ENCODE peak calls at places on chromosomes 13 and 19, in seven cellular contexts. Y is B cell, F is T-helper 1 cell, K is H54, T is NCI-H1436, I is ureter, L is C1 segment of cervical spinal cord. G is an unnamed sample.

GRCh38 chr19:2766594-2767372 is 16.3 kb downstream of the SGTA start:
- DNase-seq in Y (no peak), F (no peak), K (no peak), T (no peak), I (no peak), L (no peak), G (no peak)

GRCh38 chr19:35363001-35363590 is 4.8 kb downstream of the FFAR3 start:
- DNase-seq in Y (no peak), F (no peak), K (no peak), T (no peak), I (no peak), L (no peak), G (no peak)

GRCh38 chr19:33524024-33524664 is 2.6 kb upstream of the PEPD start:
- DNase-seq in Y (no peak), F (no peak), K (no peak), T (no peak), I (no peak), L (no peak), G (no peak)

GRCh38 chr13:42007844-42008243 is 40.6 kb upstream of the DGKH start:
- DNase-seq in Y (no peak), F (no peak), K (no peak), T (no peak), I (no peak), L (no peak), G (no peak)

GRCh38 chr13:68816715-68817114 is 1290.9 kb upstream of the ATXN8OS start:
- DNase-seq in Y (no peak), F (no peak), K (no peak), T (no peak), I (no peak), L (no peak), G (no peak)

GRCh38 chr19:30848626-30849322 is 476.6 kb downstream of the ZNF536 start:
- DNase-seq in Y (no peak), F (no peak), K (no peak), T (no peak), I (no peak), L (no peak), G (no peak)

GRCh38 chr19:39284032-39284431 is 12.2 kb upstream of the IFNL1 start:
- DNase-seq in Y (no peak), F (no peak), K (no peak), T (no peak), I (no peak), L (no peak), G (no peak)

GRCh38 chr13:26941345-26942174 is 181.0 kb upstream of the GPR12 start:
- DNase-seq in Y (no peak), F (no peak), K (peak; percentile 58), T (no peak), I (no peak), L (no peak), G (no peak)

GRCh38 chr19:46115396-46116109 is 8.9 kb downstream of the IGFL3 start:
- DNase-seq in Y (no peak), F (no peak), K (peak; percentile 31), T (no peak), I (no peak), L (no peak), G (no peak)

GRCh38 chr19:55188620-55189019 is 8.5 kb upstream of the SYT5 start:
- DNase-seq in Y (no peak), F (no peak), K (peak; percentile 42), T (no peak), I (no peak), L (no peak), G (no peak)

GRCh38 chr19:49767380-49767779 is 579 bp downstream of the AP2A1 start:
- DNase-seq in Y (peak; percentile 27), F (no peak), K (no peak), T (no peak), I (no peak), L (peak; percentile 33), G (no peak)

GRCh38 chr19:10450853-10451609 is 30.7 kb downstream of the PDE4A start:
- DNase-seq in Y (no peak), F (no peak), K (peak; percentile 68), T (no peak), I (no peak), L (no peak), G (no peak)

GRCh38 chr19:37243206-37243632 is 25.2 kb downstream of the ZNF383 start:
- DNase-seq in Y (no peak), F (no peak), K (no peak), T (no peak), I (no peak), L (no peak), G (no peak)

GRCh38 chr19:46192990-46193650 is 36.4 kb upstream of the IGFL1 start:
- DNase-seq in Y (no peak), F (no peak), K (peak; percentile 20), T (no peak), I (no peak), L (no peak), G (no peak)